ENCODE peak calls at places on chromosomes 2 and 18, in six cellular contexts. One of them, this sample, is unnamed.

GRCh38 chr2:105804266-105804665 is 59.6 kb downstream of the NCK2 start:
- DNase-seq in IMR-90: no peak
- DNase-seq in cardiac muscle cell: peak; percentile 61
- DNase-seq in astrocyte of the spinal cord: peak; percentile 74
- DNase-seq in lower lobe of right lung: no peak
- DNase-seq in endothelial cell: no peak
- DNase-seq in this sample: no peak

GRCh38 chr2:71454221-71455010 is 1.1 kb downstream of the DYSF start:
- DNase-seq in IMR-90: no peak
- DNase-seq in cardiac muscle cell: no peak
- DNase-seq in astrocyte of the spinal cord: no peak
- DNase-seq in lower lobe of right lung: no peak
- DNase-seq in endothelial cell: no peak
- DNase-seq in this sample: no peak

GRCh38 chr2:241673797-241674725 is 12.6 kb downstream of the DTYMK start:
- DNase-seq in IMR-90: no peak
- DNase-seq in cardiac muscle cell: no peak
- DNase-seq in astrocyte of the spinal cord: peak; percentile 41
- DNase-seq in lower lobe of right lung: no peak
- DNase-seq in endothelial cell: no peak
- DNase-seq in this sample: no peak

GRCh38 chr2:240861547-240861946 is 7.1 kb upstream of the AGXT start:
- DNase-seq in IMR-90: no peak
- DNase-seq in cardiac muscle cell: no peak
- DNase-seq in astrocyte of the spinal cord: no peak
- DNase-seq in lower lobe of right lung: no peak
- DNase-seq in endothelial cell: no peak
- DNase-seq in this sample: no peak

GRCh38 chr2:218366621-218367414 is 10.2 kb downstream of the CATIP start:
- DNase-seq in IMR-90: no peak
- DNase-seq in cardiac muscle cell: no peak
- DNase-seq in astrocyte of the spinal cord: no peak
- DNase-seq in lower lobe of right lung: no peak
- DNase-seq in endothelial cell: no peak
- DNase-seq in this sample: no peak

GRCh38 chr2:232951891-232952290 is 61.2 kb downstream of the NGEF start:
- DNase-seq in IMR-90: no peak
- DNase-seq in cardiac muscle cell: no peak
- DNase-seq in astrocyte of the spinal cord: no peak
- DNase-seq in lower lobe of right lung: no peak
- DNase-seq in endothelial cell: no peak
- DNase-seq in this sample: no peak

GRCh38 chr2:200003444-200003843 is 48.1 kb downstream of the MAIP1 start:
- DNase-seq in IMR-90: peak; percentile 23
- DNase-seq in cardiac muscle cell: peak; percentile 4
- DNase-seq in astrocyte of the spinal cord: peak; percentile 61
- DNase-seq in lower lobe of right lung: no peak
- DNase-seq in endothelial cell: no peak
- DNase-seq in this sample: no peak

GRCh38 chr2:127014630-127015029 is 92.3 kb downstream of the BIN1 start:
- DNase-seq in IMR-90: peak; percentile 99
- DNase-seq in cardiac muscle cell: peak; percentile 96
- DNase-seq in astrocyte of the spinal cord: peak; percentile 84
- DNase-seq in lower lobe of right lung: no peak
- DNase-seq in endothelial cell: no peak
- DNase-seq in this sample: no peak

GRCh38 chr2:216535454-216535995 is 36.9 kb downstream of the RPL37A start:
- DNase-seq in IMR-90: peak; percentile 99
- DNase-seq in cardiac muscle cell: peak; percentile 96
- DNase-seq in astrocyte of the spinal cord: peak; percentile 81
- DNase-seq in lower lobe of right lung: peak; percentile 61
- DNase-seq in endothelial cell: no peak
- DNase-seq in this sample: no peak

GRCh38 chr2:854460-854859 is 96.2 kb upstream of the SNTG2 start:
- DNase-seq in IMR-90: no peak
- DNase-seq in cardiac muscle cell: peak; percentile 22
- DNase-seq in astrocyte of the spinal cord: no peak
- DNase-seq in lower lobe of right lung: no peak
- DNase-seq in endothelial cell: peak; percentile 53
- DNase-seq in this sample: no peak

GRCh38 chr2:99777656-99778290 is 288.0 kb upstream of the REV1 start:
- DNase-seq in IMR-90: no peak
- DNase-seq in cardiac muscle cell: no peak
- DNase-seq in astrocyte of the spinal cord: no peak
- DNase-seq in lower lobe of right lung: no peak
- DNase-seq in endothelial cell: no peak
- DNase-seq in this sample: no peak

GRCh38 chr2:38146302-38146916 is 70.5 kb upstream of the CYP1B1 start:
- DNase-seq in IMR-90: peak; percentile 95
- DNase-seq in cardiac muscle cell: peak; percentile 91
- DNase-seq in astrocyte of the spinal cord: peak; percentile 98
- DNase-seq in lower lobe of right lung: peak; percentile 59
- DNase-seq in endothelial cell: no peak
- DNase-seq in this sample: no peak

GRCh38 chr2:240060977-240061591 is 7.8 kb upstream of the OR6B3 start:
- DNase-seq in IMR-90: peak; percentile 57
- DNase-seq in cardiac muscle cell: peak; percentile 63
- DNase-seq in astrocyte of the spinal cord: peak; percentile 53
- DNase-seq in lower lobe of right lung: no peak
- DNase-seq in endothelial cell: peak; percentile 50
- DNase-seq in this sample: no peak

GRCh38 chr18:69658137-69658536 is 257.4 kb downstream of the DOK6 start:
- DNase-seq in IMR-90: peak; percentile 20
- DNase-seq in cardiac muscle cell: peak; percentile 14
- DNase-seq in astrocyte of the spinal cord: no peak
- DNase-seq in lower lobe of right lung: no peak
- DNase-seq in endothelial cell: no peak
- DNase-seq in this sample: no peak

GRCh38 chr2:236286866-236287545 is 22.8 kb upstream of the ASB18 start:
- DNase-seq in IMR-90: no peak
- DNase-seq in cardiac muscle cell: no peak
- DNase-seq in astrocyte of the spinal cord: peak; percentile 2
- DNase-seq in lower lobe of right lung: no peak
- DNase-seq in endothelial cell: no peak
- DNase-seq in this sample: no peak

GRCh38 chr18:11121426-11121825 is 27.9 kb downstream of the PIEZO2 start:
- DNase-seq in IMR-90: peak; percentile 68
- DNase-seq in cardiac muscle cell: peak; percentile 65
- DNase-seq in astrocyte of the spinal cord: no peak
- DNase-seq in lower lobe of right lung: no peak
- DNase-seq in endothelial cell: no peak
- DNase-seq in this sample: no peak

GRCh38 chr18:72700961-72701710 is 157.0 kb upstream of the CBLN2 start:
- DNase-seq in IMR-90: peak; percentile 14
- DNase-seq in cardiac muscle cell: peak; percentile 7
- DNase-seq in astrocyte of the spinal cord: peak; percentile 38
- DNase-seq in lower lobe of right lung: no peak
- DNase-seq in endothelial cell: no peak
- DNase-seq in this sample: no peak

GRCh38 chr2:56709181-56709580 is 525.4 kb downstream of the CCDC85A start:
- DNase-seq in IMR-90: no peak
- DNase-seq in cardiac muscle cell: no peak
- DNase-seq in astrocyte of the spinal cord: no peak
- DNase-seq in lower lobe of right lung: no peak
- DNase-seq in endothelial cell: no peak
- DNase-seq in this sample: no peak

GRCh38 chr2:70003093-70003830 is 41.8 kb upstream of the ASPRV1 start:
- DNase-seq in IMR-90: no peak
- DNase-seq in cardiac muscle cell: no peak
- DNase-seq in astrocyte of the spinal cord: no peak
- DNase-seq in lower lobe of right lung: no peak
- DNase-seq in endothelial cell: no peak
- DNase-seq in this sample: no peak

GRCh38 chr2:23658466-23658942 is 268.4 kb downstream of the ATAD2B start:
- DNase-seq in IMR-90: peak; percentile 17
- DNase-seq in cardiac muscle cell: peak; percentile 32
- DNase-seq in astrocyte of the spinal cord: no peak
- DNase-seq in lower lobe of right lung: no peak
- DNase-seq in endothelial cell: no peak
- DNase-seq in this sample: no peak

GRCh38 chr2:132437852-132438649 is 21.4 kb downstream of the GPR39 start:
- DNase-seq in IMR-90: no peak
- DNase-seq in cardiac muscle cell: no peak
- DNase-seq in astrocyte of the spinal cord: no peak
- DNase-seq in lower lobe of right lung: no peak
- DNase-seq in endothelial cell: no peak
- DNase-seq in this sample: no peak

GRCh38 chr18:55706893-55707292 is 118.9 kb upstream of the TCF4 start:
- DNase-seq in IMR-90: peak; percentile 92
- DNase-seq in cardiac muscle cell: peak; percentile 24
- DNase-seq in astrocyte of the spinal cord: peak; percentile 67
- DNase-seq in lower lobe of right lung: no peak
- DNase-seq in endothelial cell: no peak
- DNase-seq in this sample: no peak

GRCh38 chr18:50410894-50411293 is 36.0 kb downstream of the SKA1 start:
- DNase-seq in IMR-90: peak; percentile 50
- DNase-seq in cardiac muscle cell: peak; percentile 85
- DNase-seq in astrocyte of the spinal cord: no peak
- DNase-seq in lower lobe of right lung: no peak
- DNase-seq in endothelial cell: no peak
- DNase-seq in this sample: no peak

GRCh38 chr2:65033178-65033577 is 23.0 kb upstream of the CEP68 start:
- DNase-seq in IMR-90: no peak
- DNase-seq in cardiac muscle cell: peak; percentile 41
- DNase-seq in astrocyte of the spinal cord: no peak
- DNase-seq in lower lobe of right lung: no peak
- DNase-seq in endothelial cell: no peak
- DNase-seq in this sample: no peak
- TF ChIP-seq CTCF in IMR-90: peak; percentile 10
- TF ChIP-seq CTCF in cardiac muscle cell: peak; percentile 12
- TF ChIP-seq CTCF in astrocyte of the spinal cord: no peak
- TF ChIP-seq CTCF in lower lobe of right lung: no peak
- TF ChIP-seq CTCF in endothelial cell: no peak
- TF ChIP-seq CTCF in this sample: peak; percentile 13

GRCh38 chr2:8157621-8158020 is 524.2 kb upstream of the ID2 start:
- DNase-seq in IMR-90: no peak
- DNase-seq in cardiac muscle cell: no peak
- DNase-seq in astrocyte of the spinal cord: no peak
- DNase-seq in lower lobe of right lung: no peak
- DNase-seq in endothelial cell: no peak
- DNase-seq in this sample: no peak

GRCh38 chr2:8159211-8159965 is 522.5 kb upstream of the ID2 start:
- DNase-seq in IMR-90: no peak
- DNase-seq in cardiac muscle cell: no peak
- DNase-seq in astrocyte of the spinal cord: no peak
- DNase-seq in lower lobe of right lung: no peak
- DNase-seq in endothelial cell: no peak
- DNase-seq in this sample: no peak

GRCh38 chr2:8160959-8161358 is 520.9 kb upstream of the ID2 start:
- DNase-seq in IMR-90: no peak
- DNase-seq in cardiac muscle cell: no peak
- DNase-seq in astrocyte of the spinal cord: no peak
- DNase-seq in lower lobe of right lung: no peak
- DNase-seq in endothelial cell: no peak
- DNase-seq in this sample: no peak

GRCh38 chr2:8159966-8160603 is 521.8 kb upstream of the ID2 start:
- DNase-seq in IMR-90: no peak
- DNase-seq in cardiac muscle cell: no peak
- DNase-seq in astrocyte of the spinal cord: no peak
- DNase-seq in lower lobe of right lung: no peak
- DNase-seq in endothelial cell: no peak
- DNase-seq in this sample: no peak

DNA sequence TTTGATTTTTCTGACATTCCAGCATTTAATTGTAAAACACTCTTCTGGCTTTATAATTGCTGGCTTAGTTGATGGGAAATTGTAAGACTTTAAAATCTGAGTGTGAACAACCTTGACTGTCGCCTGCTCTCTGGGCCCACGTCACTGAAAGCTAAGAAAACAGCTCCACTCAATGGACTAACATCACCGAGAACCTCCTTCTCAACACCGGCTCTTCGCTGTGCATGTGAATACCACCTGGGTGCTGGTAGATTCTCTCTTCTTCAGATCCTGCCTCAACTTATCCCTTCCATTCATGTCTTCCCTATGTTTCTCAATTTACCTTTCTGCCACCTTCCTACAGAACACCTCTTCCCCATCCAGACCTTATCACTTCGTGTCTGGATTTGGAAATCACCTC is 523.1 kb upstream of the ID2 start:
- DNase-seq in IMR-90: no peak
- DNase-seq in cardiac muscle cell: no peak
- DNase-seq in astrocyte of the spinal cord: no peak
- DNase-seq in lower lobe of right lung: no peak
- DNase-seq in endothelial cell: no peak
- DNase-seq in this sample: no peak
- TF ChIP-seq CTCF in IMR-90: no peak
- TF ChIP-seq CTCF in cardiac muscle cell: no peak
- TF ChIP-seq CTCF in astrocyte of the spinal cord: no peak
- TF ChIP-seq CTCF in lower lobe of right lung: no peak
- TF ChIP-seq CTCF in endothelial cell: no peak
- TF ChIP-seq CTCF in this sample: no peak

DNA sequence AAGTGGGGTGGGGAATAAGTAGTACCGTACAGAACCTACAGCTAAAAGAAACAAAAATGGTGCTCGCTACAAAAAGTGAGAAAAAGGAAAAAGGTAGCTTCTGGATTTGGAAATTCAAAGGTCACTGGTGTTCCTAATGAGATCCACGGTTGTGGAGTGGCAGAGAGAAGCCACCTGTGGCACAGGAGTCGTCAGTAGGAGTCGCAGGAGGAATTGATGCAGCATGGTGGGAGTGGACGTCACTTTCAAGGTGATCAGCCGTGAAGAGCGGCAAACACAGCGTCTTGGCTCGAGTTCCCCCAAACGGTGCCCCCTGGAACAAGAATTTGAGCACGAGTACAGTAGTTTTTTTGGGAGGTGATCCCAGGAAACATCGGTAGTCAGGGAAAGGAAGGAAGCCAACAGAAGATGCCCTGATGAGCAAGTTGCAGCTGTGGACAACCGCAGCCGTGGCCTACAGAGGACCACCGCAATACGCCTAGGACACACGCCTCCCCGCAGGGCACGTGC is 1.4 kb upstream of the TTL start:
- DNase-seq in IMR-90: no peak
- DNase-seq in cardiac muscle cell: no peak
- DNase-seq in astrocyte of the spinal cord: no peak
- DNase-seq in lower lobe of right lung: no peak
- DNase-seq in endothelial cell: no peak
- DNase-seq in this sample: no peak
- TF ChIP-seq CTCF in IMR-90: no peak
- TF ChIP-seq CTCF in cardiac muscle cell: no peak
- TF ChIP-seq CTCF in astrocyte of the spinal cord: no peak
- TF ChIP-seq CTCF in lower lobe of right lung: no peak
- TF ChIP-seq CTCF in endothelial cell: no peak
- TF ChIP-seq CTCF in this sample: no peak

GRCh38 chr2:163133602-163134001 is 295.0 kb upstream of the KCNH7 start:
- DNase-seq in IMR-90: no peak
- DNase-seq in cardiac muscle cell: peak; percentile 18
- DNase-seq in astrocyte of the spinal cord: peak; percentile 7
- DNase-seq in lower lobe of right lung: no peak
- DNase-seq in endothelial cell: no peak
- DNase-seq in this sample: no peak

DNA sequence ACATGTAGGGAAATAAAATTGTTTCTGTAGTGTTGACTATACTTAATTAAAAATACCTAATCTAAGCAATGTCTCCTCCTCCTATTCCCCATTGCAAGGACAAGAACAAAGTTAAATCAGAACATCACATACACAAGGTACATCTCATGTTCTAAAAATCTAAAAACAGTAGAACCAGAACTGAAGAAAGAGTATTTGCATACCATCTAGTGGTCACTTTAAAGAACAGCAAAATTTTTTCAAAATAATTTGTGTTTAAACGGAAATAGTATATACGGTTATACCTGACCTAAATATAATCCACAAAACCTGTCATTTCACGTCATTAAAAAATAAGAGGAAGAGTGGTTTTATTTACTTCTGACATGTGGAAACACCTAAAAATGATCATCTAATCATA is 294.3 kb upstream of the KCNH7 start:
- DNase-seq in IMR-90: peak; percentile 2
- DNase-seq in cardiac muscle cell: peak; percentile 12
- DNase-seq in astrocyte of the spinal cord: peak; percentile 35
- DNase-seq in lower lobe of right lung: no peak
- DNase-seq in endothelial cell: no peak
- DNase-seq in this sample: no peak
- TF ChIP-seq CTCF in IMR-90: peak; percentile 56
- TF ChIP-seq CTCF in cardiac muscle cell: peak; percentile 46
- TF ChIP-seq CTCF in astrocyte of the spinal cord: peak; percentile 49
- TF ChIP-seq CTCF in lower lobe of right lung: peak; percentile 16
- TF ChIP-seq CTCF in endothelial cell: peak; percentile 81
- TF ChIP-seq CTCF in this sample: peak; percentile 67